ENCODE peak calls at places on chromosomes 1 and 21, in four cellular contexts. S is stomach, Q is gastrocnemius medialis, Z is GM10248. X is an unnamed sample.

GRCh38 chr1:213623103-213623581 is 364.6 kb upstream of the PROX1 start:
- DNase-seq in S (no peak), Q (peak), Z (no peak), X (no peak)

GRCh38 chr1:234745844-234746797 is 136.1 kb upstream of the IRF2BP2 start:
- DNase-seq in S (no peak), Q (no peak), Z (no peak), X (no peak)

GRCh38 chr1:3712573-3713535 is 39.4 kb upstream of the CCDC27 start:
- DNase-seq in S (no peak), Q (no peak), Z (no peak), X (no peak)

GRCh38 chr1:46543761-46544560 is 7.5 kb downstream of the KNCN start:
- DNase-seq in S (no peak), Q (no peak), Z (no peak), X (no peak)

GRCh38 chr1:165284471-165284870 is 72.0 kb downstream of the LMX1A start:
- DNase-seq in S (no peak), Q (no peak), Z (no peak), X (no peak)

GRCh38 chr1:156746716-156747631 is 4.5 kb downstream of the HDGF start:
- DNase-seq in S (peak), Q (peak), Z (peak), X (peak)

GRCh38 chr1:25487628-25488027 is 55.8 kb upstream of the LDLRAP1 start:
- DNase-seq in S (no peak), Q (no peak), Z (peak), X (peak)

GRCh38 chr1:110293601-110294104 is 45.5 kb upstream of the RBM15 start:
- DNase-seq in S (no peak), Q (no peak), Z (no peak), X (no peak)

GRCh38 chr1:161164901-161165620 is 1.2 kb upstream of the PPOX start:
- DNase-seq in S (no peak), Q (no peak), Z (no peak), X (no peak)

GRCh38 chr1:121516279-121516967 is 331.6 kb downstream of the SRGAP2C start:
- DNase-seq in S (no peak), Q (no peak), Z (no peak), X (no peak)

GRCh38 chr1:37605806-37606474 is 10.2 kb upstream of the GNL2 start:
- DNase-seq in S (no peak), Q (no peak), Z (no peak), X (no peak)

GRCh38 chr1:232600430-232601258 is 29.3 kb downstream of the SIPA1L2 start:
- DNase-seq in S (no peak), Q (no peak), Z (no peak), X (no peak)

GRCh38 chr1:6360517-6360916 is 33.0 kb downstream of the ACOT7 start:
- DNase-seq in S (no peak), Q (no peak), Z (no peak), X (no peak)

GRCh38 chr1:108502624-108503023 is 52.5 kb downstream of the NBPF6 start:
- DNase-seq in S (no peak), Q (no peak), Z (no peak), X (no peak)

GRCh38 chr21:46091631-46092025 is 6.3 kb upstream of the COL6A2 start:
- DNase-seq in S (no peak), Q (no peak), Z (no peak), X (no peak)

GRCh38 chr21:42302794-42303193 is 12.4 kb downstream of the TFF3 start:
- DNase-seq in S (no peak), Q (no peak), Z (no peak), X (no peak)

DNA sequence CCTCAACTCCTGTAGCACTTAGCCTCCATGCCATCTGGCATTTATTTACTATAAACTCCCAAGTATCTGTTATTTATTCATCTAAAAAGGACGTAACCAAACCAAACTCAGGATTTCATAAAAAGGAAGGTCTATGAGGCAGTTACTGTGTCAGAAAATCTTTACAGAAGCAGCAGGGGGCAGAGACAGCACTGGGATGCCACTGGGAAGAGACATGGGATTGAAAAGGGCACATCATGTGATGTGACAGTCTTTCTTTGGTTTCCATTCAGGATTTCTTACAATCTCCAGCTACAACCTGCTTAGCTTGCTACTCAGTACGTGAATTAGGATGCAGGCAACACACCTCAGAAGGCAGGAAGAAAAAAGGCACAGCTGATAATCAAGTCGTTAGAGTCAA is 31.2 kb downstream of the SPRTN start:
- DNase-seq in S (no peak), Q (no peak), Z (no peak), X (no peak)
- TF ChIP-seq CTCF in S (no peak), Q (no peak), Z (no peak), X (no peak)

GRCh38 chr1:220880367-220880680 is 1.1 kb downstream of the HLX start:
- DNase-seq in S (no peak), Q (no peak), Z (no peak), X (no peak)

GRCh38 chr1:220880726-220881506 is 1.7 kb downstream of the HLX start:
- DNase-seq in S (peak), Q (peak), Z (peak), X (no peak)

GRCh38 chr1:220884109-220884980 is 5.1 kb downstream of the HLX start:
- DNase-seq in S (no peak), Q (no peak), Z (no peak), X (peak)

GRCh38 chr1:220879509-220880366 is 495 bp downstream of the HLX start:
- DNase-seq in S (peak), Q (no peak), Z (peak), X (peak)

GRCh38 chr1:220881918-220882891 is 3.0 kb downstream of the HLX start:
- DNase-seq in S (no peak), Q (no peak), Z (peak), X (peak)
- TF ChIP-seq CTCF in S (no peak), Q (no peak), Z (no peak), X (no peak)

GRCh38 chr1:34328281-34328680 is 151.6 kb downstream of the C1orf94 start:
- DNase-seq in S (no peak), Q (no peak), Z (no peak), X (no peak)
- TF ChIP-seq CTCF in S (no peak), Q (no peak), Z (no peak), X (no peak)

DNA sequence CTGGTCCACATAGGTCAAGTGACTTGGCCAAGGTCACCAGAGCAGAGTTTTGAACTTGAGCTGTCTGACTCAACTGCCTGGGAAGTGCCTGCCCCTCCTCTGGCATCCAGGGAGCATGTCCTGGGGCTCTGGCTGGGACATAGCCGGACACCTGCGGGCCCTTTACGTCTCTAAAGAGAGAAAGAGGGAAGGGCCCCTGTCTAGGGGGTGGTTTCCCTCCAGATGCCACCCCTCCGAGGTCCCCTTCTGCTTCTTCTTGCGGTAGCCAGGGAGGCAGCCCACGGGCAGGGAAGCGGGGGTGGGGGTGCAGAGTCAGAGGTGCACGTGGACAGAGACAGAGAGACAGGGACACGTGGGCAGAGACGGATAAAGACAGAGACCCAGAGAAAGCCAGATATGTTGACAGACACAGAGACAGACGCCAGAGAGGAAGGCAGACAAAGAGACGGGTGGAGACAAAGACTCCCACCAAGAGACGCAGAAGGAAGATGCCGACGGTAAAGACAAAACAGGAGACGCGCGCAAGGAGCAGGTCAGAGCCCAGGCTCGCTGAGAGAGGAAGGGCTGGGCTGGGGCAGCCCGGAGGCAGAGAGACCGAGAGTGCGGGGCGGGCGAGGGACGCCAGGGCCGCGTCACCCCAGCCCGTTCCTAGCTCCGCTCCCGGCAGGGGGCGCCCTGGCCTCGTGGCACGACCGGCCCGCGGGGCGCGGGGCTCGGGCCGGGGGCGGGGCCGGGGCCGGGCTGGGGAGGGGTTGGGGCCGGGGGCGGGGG is 458 bp upstream of the ALPL start:
- DNase-seq in S (peak), Q (no peak), Z (peak), X (peak)
- TF ChIP-seq CTCF in S (peak), Q (peak), Z (peak), X (peak)

GRCh38 chr1:76210130-76210529 is 135.6 kb downstream of the ST6GALNAC3 start:
- DNase-seq in S (no peak), Q (no peak), Z (no peak), X (no peak)

GRCh38 chr1:76209238-76209637 is 134.7 kb downstream of the ST6GALNAC3 start:
- DNase-seq in S (no peak), Q (no peak), Z (no peak), X (no peak)

GRCh38 chr1:76209648-76210047 is 135.1 kb downstream of the ST6GALNAC3 start:
- DNase-seq in S (no peak), Q (no peak), Z (no peak), X (no peak)
- TF ChIP-seq CTCF in S (no peak), Q (no peak), Z (no peak), X (no peak)

DNA sequence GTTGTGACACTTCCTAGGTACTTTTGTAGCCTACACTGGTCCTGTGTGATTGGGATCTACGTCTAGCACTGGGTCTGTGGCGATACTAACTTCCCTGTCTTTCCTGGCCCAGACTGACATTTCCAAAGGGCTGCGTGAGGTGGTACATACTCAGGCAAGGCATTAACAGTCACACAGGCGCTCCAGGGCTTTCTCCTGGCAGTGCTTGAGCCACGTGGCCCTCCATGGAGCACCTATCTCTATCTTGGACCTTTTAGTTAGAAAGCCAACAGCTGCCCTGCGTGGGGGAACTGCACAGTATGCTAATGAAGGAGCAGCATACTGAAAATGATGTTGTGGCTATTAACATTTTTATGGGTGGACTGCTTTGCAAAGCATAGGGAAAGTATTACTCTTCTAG is 263.2 kb downstream of the ST6GALNAC3 start:
- DNase-seq in S (no peak), Q (no peak), Z (no peak), X (no peak)
- TF ChIP-seq CTCF in S (no peak), Q (no peak), Z (no peak), X (no peak)

DNA sequence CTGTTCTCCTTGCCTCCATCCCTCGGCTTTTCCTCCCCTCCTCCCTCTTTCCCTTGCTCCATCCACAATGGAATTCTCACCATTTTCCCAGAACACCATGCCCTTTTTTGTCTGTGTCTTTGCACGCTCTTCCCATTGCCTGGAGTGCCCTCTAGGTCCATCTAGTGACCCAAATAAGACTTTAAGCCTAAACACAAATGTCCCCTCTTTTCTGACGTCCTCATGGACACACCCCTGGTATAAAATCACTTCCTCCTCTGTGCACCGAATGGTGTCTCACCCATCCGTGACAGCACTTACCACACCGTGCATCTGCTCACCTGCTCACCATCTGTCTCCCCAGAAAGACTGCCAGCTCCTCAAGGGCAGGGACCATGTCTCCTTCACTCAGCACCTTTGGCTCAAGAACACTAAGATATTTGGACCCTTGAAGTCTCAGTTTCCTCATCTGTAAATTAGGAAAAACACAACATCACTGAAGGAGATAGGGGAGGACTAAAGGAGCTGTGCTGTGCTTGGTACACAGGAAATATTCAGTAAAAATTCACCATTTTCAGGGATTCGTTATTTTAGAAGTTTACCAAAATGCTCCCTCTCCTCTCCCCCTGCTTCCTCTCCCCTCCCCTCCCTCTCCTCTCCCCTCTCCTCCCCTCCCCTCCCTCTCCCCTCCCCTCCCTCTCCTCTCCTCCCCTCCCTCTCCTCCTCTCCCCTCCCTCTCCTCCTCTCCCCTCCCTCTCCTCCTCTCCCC is 23.7 kb upstream of the CPT2 start:
- DNase-seq in S (no peak), Q (no peak), Z (peak), X (no peak)
- TF ChIP-seq CTCF in S (no peak), Q (no peak), Z (no peak), X (no peak)

GRCh38 chr1:43082701-43083100 is 89.4 kb downstream of the EBNA1BP2 start:
- DNase-seq in S (no peak), Q (no peak), Z (no peak), X (no peak)
- TF ChIP-seq CTCF in S (no peak), Q (no peak), Z (no peak), X (no peak)

GRCh38 chr1:68204965-68205630 is 27.2 kb downstream of the WLS start:
- DNase-seq in S (no peak), Q (no peak), Z (no peak), X (no peak)
- TF ChIP-seq CTCF in S (no peak), Q (no peak), Z (no peak), X (no peak)